ENCODE peak calls at places on chromosomes 5 and 9, in seven cellular contexts. F, L, X, H, Y, K and O are unnamed samples.
A peak's percentile ranks its signal among the peaks of the same experiment; 100 is the strongest.

GRCh38 chr9:114653556-114654159 is 3.9 kb downstream of the TEX53 start:
- DNase-seq in X (peak; percentile 87), L (peak; percentile 63), F (peak; percentile 64), Y (peak; percentile 70), H (peak; percentile 67), K (no peak), O (peak; percentile 52)

GRCh38 chr5:119398713-119399492 is 43.1 kb downstream of the TNFAIP8 start:
- DNase-seq in F (no peak), Y (no peak), L (peak; percentile 28), X (no peak), H (peak; percentile 30), K (peak; percentile 79), O (no peak)

GRCh38 chr5:135019314-135019713 is 14.7 kb downstream of the PITX1 start:
- DNase-seq in Y (no peak), L (no peak), F (no peak), H (peak; percentile 7), X (no peak), K (no peak), O (no peak)

GRCh38 chr5:77806213-77806843 is 30.2 kb upstream of the TBCA start:
- DNase-seq in F (no peak), X (no peak), L (no peak), H (no peak), Y (no peak), K (no peak), O (peak; percentile 25)

GRCh38 chr5:153797484-153797883 is 241.2 kb downstream of the FAM114A2 start:
- DNase-seq in X (no peak), Y (no peak), K (no peak), F (no peak), L (no peak), H (no peak), O (no peak)

GRCh38 chr9:93288341-93288740 is 104.4 kb downstream of the WNK2 start:
- DNase-seq in L (no peak), H (no peak), K (no peak), F (no peak), X (peak; percentile 32), Y (no peak), O (no peak)

GRCh38 chr9:137605146-137606004 is at the start of gene ARRDC1:
- DNase-seq in X (peak; percentile 79), Y (peak; percentile 91), K (peak; percentile 95), F (peak; percentile 66), L (peak; percentile 88), H (peak; percentile 93), O (peak; percentile 61)

GRCh38 chr9:123679330-123679987 is 250.5 kb downstream of the DENND1A start:
- DNase-seq in H (no peak), Y (no peak), F (no peak), K (no peak), X (no peak), L (no peak), O (peak; percentile 52)

GRCh38 chr9:75889577-75889976 is 896 bp upstream of the PCSK5 start:
- DNase-seq in Y (no peak), K (peak; percentile 45), F (no peak), X (peak; percentile 40), L (no peak), H (no peak), O (no peak)

GRCh38 chr9:132451276-132451675 is 41.3 kb downstream of the CFAP77 start:
- DNase-seq in K (no peak), L (no peak), F (no peak), X (no peak), Y (no peak), H (no peak), O (no peak)

GRCh38 chr5:7629559-7629958 is 221.4 kb downstream of the CFAP90 start:
- DNase-seq in K (no peak), L (no peak), Y (no peak), X (no peak), F (no peak), H (no peak), O (peak; percentile 54)

GRCh38 chr9:113462781-113463286 is 693 bp upstream of the RGS3 start:
- DNase-seq in L (no peak), X (no peak), F (no peak), Y (no peak), H (no peak), K (no peak), O (no peak)

GRCh38 chr9:100397867-100398266 is 29.1 kb upstream of the MSANTD3 start:
- DNase-seq in F (no peak), H (no peak), Y (no peak), L (no peak), X (no peak), K (no peak), O (no peak)

GRCh38 chr5:175896641-175897040 is 25.3 kb downstream of the CPLX2 start:
- DNase-seq in F (no peak), X (no peak), K (no peak), L (no peak), Y (no peak), H (no peak), O (no peak)

GRCh38 chr9:130935660-130936271 is 3.3 kb downstream of the FIBCD1 start:
- DNase-seq in F (no peak), K (no peak), L (no peak), H (no peak), X (peak; percentile 33), Y (no peak), O (no peak)

GRCh38 chr9:77807295-77807694 is 159.2 kb upstream of the GNA14 start:
- DNase-seq in F (peak; percentile 17), Y (no peak), L (no peak), K (no peak), X (no peak), H (no peak), O (no peak)

GRCh38 chr9:33750307-33750838 is 45.0 kb upstream of the PRSS3 start:
- DNase-seq in H (no peak), L (no peak), F (peak; percentile 53), Y (no peak), K (no peak), X (no peak), O (no peak)